ENCODE peak calls at places on chromosomes 2 and 18, in four cellular contexts. D, W, L and V are unnamed samples.

GRCh38 chr18:43405097-43405496 is 127.8 kb upstream of the SYT4 start:
- DNase-seq in D (no peak), W (no peak), L (no peak), V (no peak)

GRCh38 chr2:10412380-10412779 is 35.7 kb downstream of the ODC1 start:
- DNase-seq in D (no peak), W (no peak), L (peak), V (peak)

GRCh38 chr2:41896186-41896846 is 151.5 kb upstream of the PKDCC start:
- DNase-seq in D (no peak), W (peak), L (no peak), V (no peak)

GRCh38 chr2:113211226-113212105 is 37.7 kb downstream of the PSD4 start:
- DNase-seq in D (no peak), W (no peak), L (no peak), V (no peak)

GRCh38 chr2:68831688-68832087 is 39.5 kb downstream of the BMP10 start:
- DNase-seq in D (no peak), W (no peak), L (no peak), V (no peak)

GRCh38 chr2:169507698-169508097 is 1.8 kb upstream of the KLHL41 start:
- DNase-seq in D (no peak), W (no peak), L (no peak), V (no peak)

GRCh38 chr2:27721335-27721734 is 50.2 kb upstream of the MRPL33 start:
- DNase-seq in D (no peak), W (no peak), L (no peak), V (no peak)

GRCh38 chr18:68041327-68041726 is 524.8 kb upstream of the DSEL start:
- DNase-seq in D (no peak), W (no peak), L (no peak), V (no peak)

GRCh38 chr18:47628898-47629297 is 301.6 kb downstream of the SMAD2 start:
- DNase-seq in D (no peak), W (no peak), L (no peak), V (no peak)

GRCh38 chr2:62474173-62474572 is 31.8 kb downstream of the TMEM17 start:
- DNase-seq in D (no peak), W (no peak), L (no peak), V (no peak)

GRCh38 chr2:27856386-27856785 is 33.8 kb downstream of the RBKS start:
- DNase-seq in D (no peak), W (no peak), L (no peak), V (no peak)

GRCh38 chr2:126834006-126834659 is 64.6 kb upstream of the TEX51 start:
- DNase-seq in D (no peak), W (no peak), L (no peak), V (no peak)

GRCh38 chr2:26541401-26542193 is 63.7 kb upstream of the OTOF start:
- DNase-seq in D (no peak), W (no peak), L (no peak), V (no peak)

GRCh38 chr18:66603941-66604627 is at the start of gene CDH19:
- DNase-seq in D (no peak), W (no peak), L (no peak), V (no peak)

GRCh38 chr2:74142340-74142739 is 5.4 kb downstream of the BOLA3 start:
- DNase-seq in D (no peak), W (no peak), L (peak), V (no peak)

GRCh38 chr2:193793914-193794313 is 1599.2 kb upstream of the TMEFF2 start:
- DNase-seq in D (no peak), W (no peak), L (no peak), V (no peak)

GRCh38 chr2:163682695-163683094 is 53.1 kb downstream of the FIGN start:
- DNase-seq in D (no peak), W (no peak), L (no peak), V (no peak)

GRCh38 chr2:127535941-127536340 is 458 bp downstream of the MYO7B start:
- DNase-seq in D (no peak), W (no peak), L (no peak), V (no peak)

GRCh38 chr18:34677056-34677574 is 33.0 kb upstream of the DTNA start:
- DNase-seq in D (no peak), W (no peak), L (no peak), V (no peak)

GRCh38 chr2:235132641-235133040 is 180.8 kb downstream of the SH3BP4 start:
- DNase-seq in D (no peak), W (no peak), L (no peak), V (no peak)

GRCh38 chr2:99605036-99605435 is 115.2 kb upstream of the REV1 start:
- DNase-seq in D (no peak), W (no peak), L (no peak), V (no peak)

GRCh38 chr2:233349005-233349998 is 5.0 kb upstream of the DGKD start:
- DNase-seq in D (no peak), W (no peak), L (no peak), V (peak)

GRCh38 chr2:217393585-217394032 is 533.7 kb upstream of the TNP1 start:
- DNase-seq in D (no peak), W (no peak), L (no peak), V (no peak)

GRCh38 chr18:61992285-61992684 is 99.5 kb upstream of the RNF152 start:
- DNase-seq in D (no peak), W (no peak), L (no peak), V (no peak)

GRCh38 chr2:168622559-168622958 is 166.5 kb downstream of the CERS6 start:
- DNase-seq in D (no peak), W (no peak), L (no peak), V (no peak)

GRCh38 chr2:30447149-30448045 is at the start of gene LCLAT1:
- DNase-seq in D (no peak), W (peak), L (peak), V (peak)
- TF ChIP-seq POLR2A in D (no peak), W (peak), L (peak), V (peak)

GRCh38 chr2:148746973-148747372 is 102.4 kb downstream of the EPC2 start:
- DNase-seq in D (no peak), W (no peak), L (no peak), V (no peak)
- TF ChIP-seq TAF1 in D (no peak), W (no peak), L (no peak), V (no peak)

DNA sequence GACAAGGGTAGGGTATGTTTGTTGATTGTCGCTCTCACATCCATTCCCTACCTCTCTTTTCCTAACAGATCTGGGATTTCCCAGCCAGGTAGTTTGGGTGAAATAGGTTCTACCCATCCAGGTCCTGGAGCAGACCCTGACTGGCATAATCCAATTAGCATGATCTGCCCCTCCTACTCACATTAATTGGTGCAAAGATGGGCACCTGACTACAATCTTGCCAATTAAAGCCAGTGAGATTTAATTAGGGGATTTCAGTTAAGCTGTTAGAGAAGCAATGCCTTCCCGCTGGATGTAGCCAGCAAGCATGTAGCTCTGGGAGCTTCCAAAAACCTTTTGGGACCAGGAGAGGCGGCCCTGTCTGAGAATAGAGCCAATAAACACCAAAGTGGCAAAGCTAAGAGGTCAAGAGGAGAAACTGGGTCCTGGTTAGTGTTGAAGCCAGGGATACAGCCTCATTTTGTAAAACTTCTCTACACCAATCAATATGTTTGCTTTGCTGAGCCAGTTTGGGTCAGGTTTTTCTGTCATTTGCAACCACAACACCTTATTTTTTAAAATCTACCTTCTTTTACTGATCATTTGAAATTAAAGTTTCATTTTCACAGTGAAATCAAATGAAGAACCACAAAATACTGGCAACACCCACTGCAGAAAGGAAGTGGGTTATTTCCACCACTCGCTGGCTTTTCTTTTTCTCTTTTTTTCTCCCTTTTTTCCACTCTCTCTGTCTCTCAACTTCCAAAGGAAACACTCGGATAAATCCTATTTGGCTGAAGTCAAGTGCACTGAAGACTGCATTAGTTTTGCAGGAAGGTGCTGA is 3.2 kb upstream of the TTC39C start:
- DNase-seq in D (no peak), W (no peak), L (no peak), V (no peak)
- TF ChIP-seq POLR2A in D (no peak), W (no peak), L (no peak), V (no peak)

DNA sequence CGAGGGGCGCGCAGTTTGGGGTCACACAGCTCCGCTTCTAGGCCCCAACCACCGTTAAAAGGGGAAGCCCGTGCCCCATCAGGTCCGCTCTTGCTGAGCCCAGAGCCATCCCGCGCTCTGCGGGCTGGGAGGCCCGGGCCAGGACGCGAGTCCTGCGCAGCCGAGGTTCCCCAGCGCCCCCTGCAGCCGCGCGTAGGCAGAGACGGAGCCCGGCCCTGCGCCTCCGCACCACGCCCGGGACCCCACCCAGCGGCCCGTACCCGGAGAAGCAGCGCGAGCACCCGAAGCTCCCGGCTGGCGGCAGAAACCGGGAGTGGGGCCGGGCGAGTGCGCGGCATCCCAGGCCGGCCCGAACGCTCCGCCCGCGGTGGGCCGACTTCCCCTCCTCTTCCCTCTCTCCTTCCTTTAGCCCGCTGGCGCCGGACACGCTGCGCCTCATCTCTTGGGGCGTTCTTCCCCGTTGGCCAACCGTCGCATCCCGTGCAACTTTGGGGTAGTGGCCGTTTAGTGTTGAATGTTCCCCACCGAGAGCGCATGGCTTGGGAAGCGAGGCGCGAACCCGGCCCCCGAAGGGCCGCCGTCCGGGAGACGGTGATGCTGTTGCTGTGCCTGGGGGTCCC is at the start of gene ITGA4:
- DNase-seq in D (peak), W (peak), L (peak), V (peak)
- TF ChIP-seq TAF1 in D (peak), W (peak), L (no peak), V (no peak)

GRCh38 chr2:39781697-39782096 is 2.6 kb upstream of the THUMPD2 start:
- DNase-seq in D (no peak), W (no peak), L (no peak), V (no peak)

GRCh38 chr2:39780825-39781600 is 2.0 kb upstream of the THUMPD2 start:
- DNase-seq in D (no peak), W (no peak), L (peak), V (no peak)

GRCh38 chr2:39779926-39780325 is 868 bp upstream of the THUMPD2 start:
- DNase-seq in D (no peak), W (no peak), L (peak), V (no peak)

GRCh38 chr2:39778233-39778632 is 825 bp downstream of the THUMPD2 start:
- DNase-seq in D (no peak), W (no peak), L (no peak), V (no peak)

DNA sequence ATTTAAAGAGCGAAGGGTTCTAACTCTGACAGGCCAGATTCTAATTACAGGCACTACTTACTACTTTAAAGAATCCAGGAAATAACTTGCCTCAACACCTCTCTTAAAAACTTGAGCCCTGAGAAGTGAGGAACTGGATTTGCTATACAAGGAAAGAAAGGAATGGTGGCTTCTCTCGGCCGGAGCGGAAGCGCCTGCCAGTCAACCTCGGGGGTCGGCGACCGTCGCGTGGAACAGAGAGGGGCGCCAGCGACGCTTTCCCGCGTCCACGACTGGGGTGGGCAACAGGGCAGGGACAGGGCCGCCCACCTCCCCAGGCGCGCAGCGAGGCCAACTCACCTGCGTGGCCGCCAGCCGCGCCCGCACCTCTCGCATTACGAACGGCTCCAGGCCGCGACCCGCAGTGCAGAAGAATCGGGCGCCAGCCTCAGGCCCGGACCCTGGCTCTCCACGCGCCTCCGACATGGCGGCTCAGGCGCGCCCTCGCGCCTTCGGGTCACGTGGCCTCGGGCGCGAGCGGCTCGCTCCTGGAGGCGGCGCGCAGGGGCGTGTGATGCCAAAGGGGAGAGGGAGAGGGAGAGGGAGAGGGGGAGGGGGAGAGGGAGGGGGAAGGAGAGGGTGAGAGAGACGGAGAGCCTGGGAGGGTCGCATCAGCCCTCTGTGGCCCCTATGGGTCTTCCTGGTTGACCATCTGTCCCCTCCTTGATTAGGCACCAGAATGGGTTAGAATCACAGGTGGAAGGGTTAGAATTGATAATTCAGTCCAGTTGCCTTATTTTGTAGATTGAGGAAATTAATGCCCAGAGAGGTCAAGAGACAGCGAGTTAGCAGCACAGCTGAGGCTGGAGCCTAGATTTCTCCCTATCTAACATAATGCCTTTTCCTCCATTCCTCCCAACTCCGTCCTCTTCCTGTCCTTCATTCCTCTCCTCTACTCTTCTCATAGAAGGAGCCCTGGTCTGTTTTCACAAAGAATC is at the start of gene THUMPD2:
- DNase-seq in D (peak), W (no peak), L (peak), V (peak)
- TF ChIP-seq POLR2A in D (peak), W (peak), L (peak), V (peak)

GRCh38 chr2:219026946-219027345 is 14.4 kb downstream of the CFAP65 start:
- DNase-seq in D (no peak), W (no peak), L (no peak), V (no peak)
- TF ChIP-seq TAF1 in D (no peak), W (no peak), L (no peak), V (no peak)

DNA sequence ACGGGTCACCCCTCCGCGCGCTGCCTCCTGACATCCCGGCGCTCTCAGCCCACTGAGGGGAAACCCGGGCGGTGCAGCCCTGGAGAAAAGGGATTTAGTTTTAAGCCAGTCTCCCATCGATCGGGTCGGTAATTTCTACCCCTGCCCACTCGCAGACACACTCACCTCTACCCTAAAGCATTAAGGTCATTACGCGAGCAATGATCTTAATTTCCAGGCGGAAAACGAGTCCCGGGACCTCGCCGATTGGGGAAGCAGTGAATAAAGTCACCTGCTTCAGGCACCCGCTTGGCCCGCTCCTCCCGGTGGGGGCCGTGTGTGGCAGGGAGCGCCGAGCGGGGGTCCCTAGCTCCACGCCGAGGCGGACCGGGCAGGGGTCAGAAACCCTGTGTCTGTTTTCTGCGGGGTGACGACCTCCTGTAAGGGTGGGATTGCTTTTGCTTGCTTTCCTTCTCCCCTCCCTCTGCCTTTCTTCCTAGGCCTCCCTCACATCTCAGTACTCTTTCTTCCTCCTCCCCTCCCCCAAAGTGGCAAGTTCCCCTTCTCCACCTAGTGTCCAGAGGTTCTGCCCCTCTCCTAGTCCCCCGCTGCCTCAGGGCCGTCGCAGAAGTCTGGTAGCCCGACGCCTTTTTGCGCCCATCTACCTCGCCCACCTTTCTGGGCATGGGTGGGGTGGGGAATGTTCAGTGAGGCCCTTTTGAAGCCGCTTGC is 142.6 kb downstream of the MEIS1 start:
- DNase-seq in D (no peak), W (no peak), L (no peak), V (no peak)
- TF ChIP-seq POLR2A in D (no peak), W (no peak), L (no peak), V (no peak)

GRCh38 chr2:95231723-95232122 is 24.4 kb downstream of the ZNF892 start:
- DNase-seq in D (peak), W (no peak), L (peak), V (peak)
- TF ChIP-seq TAF1 in D (no peak), W (no peak), L (no peak), V (no peak)